ENCODE peak calls at places on chromosomes 5 and 9, in five cellular contexts. D is PC-9, S is CD14-positive monocyte, Q is neural progenitor cell, O is WTC11. I is an unnamed sample.

GRCh38 chr5:181223041-181223728 is at the start of gene TRIM41:
- DNase-seq in D (peak), S (peak), Q (peak), O (peak), I (peak)

GRCh38 chr5:82670692-82671091 is 392.5 kb upstream of the RPS23 start:
- DNase-seq in D (no peak), S (no peak), Q (no peak), O (no peak), I (no peak)

GRCh38 chr5:113293613-113294340 is 141.0 kb downstream of the TSSK1B start:
- DNase-seq in D (no peak), S (no peak), Q (peak), O (peak), I (no peak)

GRCh38 chr5:170444181-170444580 is 55.0 kb upstream of the KCNMB1 start:
- DNase-seq in D (no peak), S (no peak), Q (no peak), O (no peak), I (no peak)

GRCh38 chr5:129698661-129699060 is 49.2 kb upstream of the MINAR2 start:
- DNase-seq in D (no peak), S (no peak), Q (no peak), O (no peak), I (no peak)

GRCh38 chr5:131794596-131794995 is 2.2 kb downstream of the FNIP1 start:
- DNase-seq in D (no peak), S (peak), Q (no peak), O (no peak), I (no peak)

GRCh38 chr5:79806741-79807140 is 117.1 kb downstream of the CMYA5 start:
- DNase-seq in D (no peak), S (no peak), Q (no peak), O (no peak), I (no peak)

GRCh38 chr5:59357421-59357977 is 536.0 kb downstream of the PDE4D start:
- DNase-seq in D (no peak), S (no peak), Q (peak), O (no peak), I (no peak)

GRCh38 chr5:149939572-149939971 is 5.0 kb downstream of the PDE6A start:
- DNase-seq in D (peak), S (no peak), Q (no peak), O (no peak), I (no peak)

GRCh38 chr9:4077499-4078102 is 222.3 kb downstream of the GLIS3 start:
- DNase-seq in D (no peak), S (no peak), Q (peak), O (peak), I (peak)

GRCh38 chr9:123686849-123687233 is 243.1 kb downstream of the DENND1A start:
- DNase-seq in D (no peak), S (no peak), Q (no peak), O (no peak), I (no peak)

GRCh38 chr9:123362856-123363255 is 6.9 kb downstream of the CRB2 start:
- DNase-seq in D (no peak), S (no peak), Q (no peak), O (no peak), I (no peak)

GRCh38 chr5:74067748-74068541 is 441.9 kb downstream of the ARHGEF28 start:
- DNase-seq in D (peak), S (no peak), Q (no peak), O (no peak), I (no peak)

GRCh38 chr9:133713211-133713959 is 24.8 kb downstream of the SARDH start:
- DNase-seq in D (no peak), S (no peak), Q (no peak), O (no peak), I (no peak)

GRCh38 chr9:127763918-127764384 is 14.5 kb downstream of the SH2D3C start:
- DNase-seq in D (no peak), S (peak), Q (peak), O (peak), I (no peak)

GRCh38 chr5:163362806-163363788 is 74.3 kb upstream of the CCNG1 start:
- DNase-seq in D (no peak), S (no peak), Q (no peak), O (no peak), I (no peak)

GRCh38 chr9:74824654-74825053 is 63.1 kb downstream of the TRPM6 start:
- DNase-seq in D (peak), S (no peak), Q (no peak), O (no peak), I (peak)

GRCh38 chr5:143403607-143404415 is at the start of gene NR3C1:
- DNase-seq in D (peak), S (peak), Q (peak), O (peak), I (peak)

GRCh38 chr9:70117835-70118319 is 74.2 kb downstream of the MAMDC2 start:
- DNase-seq in D (peak), S (no peak), Q (no peak), O (no peak), I (no peak)

GRCh38 chr9:38384990-38385848 is 7.3 kb upstream of the ALDH1B1 start:
- DNase-seq in D (no peak), S (no peak), Q (no peak), O (no peak), I (no peak)

GRCh38 chr9:37329576-37329975 is 92.9 kb upstream of the GRHPR start:
- DNase-seq in D (no peak), S (no peak), Q (peak), O (no peak), I (no peak)

GRCh38 chr9:87324613-87325194 is 173.0 kb upstream of the DAPK1 start:
- DNase-seq in D (peak), S (no peak), Q (peak), O (no peak), I (peak)

DNA sequence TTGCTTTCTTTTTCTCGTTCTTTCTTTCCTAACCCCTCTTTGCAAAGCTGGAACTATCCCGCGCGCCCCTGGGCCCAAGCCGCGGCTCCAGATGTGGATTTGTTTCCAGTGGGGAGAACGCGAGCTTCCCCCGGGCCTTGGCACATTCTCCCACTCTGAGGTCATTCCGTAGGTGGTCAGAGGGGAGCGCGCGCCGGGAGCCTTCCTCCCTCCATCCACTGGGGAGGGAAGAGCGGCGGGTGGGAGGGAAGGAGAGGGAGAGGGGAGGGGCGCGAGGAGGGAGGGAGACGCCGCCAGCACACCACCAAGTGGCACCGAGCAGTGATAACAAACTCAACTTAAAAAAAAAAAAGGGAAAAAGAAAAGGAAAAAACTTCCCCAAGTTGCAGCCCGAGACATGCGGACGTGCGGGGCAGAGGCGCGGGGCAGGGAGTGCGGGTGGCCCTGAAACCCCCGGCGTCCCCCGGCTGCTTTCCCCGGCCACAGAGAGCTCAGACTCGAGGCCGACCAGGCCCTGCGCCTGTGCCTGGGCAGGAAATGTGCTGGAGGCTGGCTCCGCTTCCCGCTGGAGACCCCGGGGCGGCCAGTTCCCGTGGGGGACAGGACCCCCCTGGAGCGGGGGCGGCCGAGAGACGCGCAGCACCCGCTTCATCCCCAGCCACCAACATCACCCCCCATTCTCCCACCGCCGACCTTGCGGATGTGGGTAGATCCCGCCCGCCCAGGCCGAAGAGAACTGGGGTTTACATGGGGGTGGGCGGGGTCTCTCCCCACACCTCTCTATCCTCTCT is 3.1 kb downstream of the IER5L start:
- DNase-seq in D (peak), S (no peak), Q (peak), O (peak), I (peak)
- TF ChIP-seq CTCF in D (no peak), S (no peak), Q (no peak), O (no peak), I (no peak)

GRCh38 chr5:1594336-1595106 is 70.8 kb upstream of the LPCAT1 start:
- DNase-seq in D (no peak), S (peak), Q (peak), O (peak), I (no peak)
- TF ChIP-seq CTCF in D (no peak), S (no peak), Q (peak), O (no peak), I (peak)

DNA sequence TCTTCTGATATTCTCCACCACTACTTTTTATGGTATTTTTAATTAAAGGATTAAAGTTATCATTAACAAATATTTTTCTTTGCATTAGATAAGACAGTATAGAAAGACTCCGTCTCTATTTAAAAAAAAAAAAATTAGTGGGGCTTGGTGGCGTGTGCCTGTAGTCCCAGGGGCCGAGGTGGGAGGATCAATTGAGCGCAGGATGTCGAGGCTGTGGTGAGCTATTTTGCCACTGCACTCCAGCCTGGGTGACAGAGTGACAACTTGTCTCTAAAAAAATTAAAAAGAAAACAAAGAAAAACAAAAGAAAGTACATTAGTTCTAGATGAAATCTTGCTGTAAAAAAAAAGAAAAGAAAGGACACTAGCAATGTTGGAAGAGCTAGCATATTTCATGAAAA is 97.4 kb upstream of the IL6ST start:
- DNase-seq in D (no peak), S (no peak), Q (no peak), O (no peak), I (no peak)
- TF ChIP-seq CTCF in D (no peak), S (no peak), Q (no peak), O (no peak), I (no peak)

GRCh38 chr9:108850293-108850897 is 5.4 kb downstream of the ACTL7B start:
- DNase-seq in D (no peak), S (no peak), Q (no peak), O (no peak), I (no peak)
- TF ChIP-seq CTCF in D (peak), S (no peak), Q (peak), O (no peak), I (peak)

GRCh38 chr9:100322954-100323536 is 29.7 kb downstream of the TEX10 start:
- DNase-seq in D (no peak), S (no peak), Q (peak), O (peak), I (peak)
- TF ChIP-seq CTCF in D (peak), S (peak), Q (peak), O (peak), I (peak)

DNA sequence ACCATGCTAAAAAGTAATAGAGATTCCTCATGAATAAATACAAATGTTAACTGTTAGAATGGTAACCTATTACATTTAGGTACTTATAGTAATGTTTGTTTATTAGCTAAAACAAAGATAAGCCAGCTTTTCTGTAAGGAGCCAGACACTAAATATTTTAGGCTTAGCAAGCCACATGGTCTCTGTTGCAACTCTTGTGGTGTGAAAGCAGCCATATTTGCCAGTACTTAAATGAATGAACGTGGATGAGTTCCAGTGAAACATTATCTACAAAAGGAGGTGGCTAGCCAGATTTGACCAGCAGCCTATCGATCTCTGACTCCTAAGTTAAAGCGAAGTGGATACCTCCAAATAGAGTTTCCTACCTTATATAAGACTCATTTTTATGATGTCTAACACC is 331.6 kb downstream of the CDH12 start:
- DNase-seq in D (no peak), S (no peak), Q (no peak), O (no peak), I (no peak)
- TF ChIP-seq CTCF in D (no peak), S (no peak), Q (no peak), O (no peak), I (no peak)

DNA sequence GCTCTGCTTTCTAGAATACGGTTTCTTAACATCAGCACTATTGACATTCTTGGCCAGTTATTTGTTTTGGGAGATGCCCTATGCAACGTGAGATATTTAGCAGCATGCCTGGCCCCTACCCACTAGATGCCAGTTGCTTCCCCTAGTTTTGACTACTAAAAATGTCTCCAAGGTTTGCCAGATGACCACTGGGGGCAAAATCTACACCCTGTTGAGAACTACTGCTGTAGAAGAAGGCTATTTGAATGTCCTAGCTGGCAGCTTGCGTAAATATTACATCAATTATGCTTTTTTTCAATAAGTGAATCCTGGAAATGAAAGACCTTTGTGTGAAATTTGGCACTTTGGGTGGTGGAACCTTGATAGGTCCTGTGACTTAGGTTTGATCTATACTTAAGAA is 5.0 kb downstream of the NCBP1 start:
- DNase-seq in D (no peak), S (no peak), Q (peak), O (no peak), I (no peak)
- TF ChIP-seq CTCF in D (no peak), S (no peak), Q (peak), O (no peak), I (no peak)

GRCh38 chr9:120755827-120756434 is 37.3 kb downstream of the FBXW2 start:
- DNase-seq in D (peak), S (no peak), Q (peak), O (peak), I (no peak)
- TF ChIP-seq CTCF in D (peak), S (peak), Q (peak), O (peak), I (peak)

DNA sequence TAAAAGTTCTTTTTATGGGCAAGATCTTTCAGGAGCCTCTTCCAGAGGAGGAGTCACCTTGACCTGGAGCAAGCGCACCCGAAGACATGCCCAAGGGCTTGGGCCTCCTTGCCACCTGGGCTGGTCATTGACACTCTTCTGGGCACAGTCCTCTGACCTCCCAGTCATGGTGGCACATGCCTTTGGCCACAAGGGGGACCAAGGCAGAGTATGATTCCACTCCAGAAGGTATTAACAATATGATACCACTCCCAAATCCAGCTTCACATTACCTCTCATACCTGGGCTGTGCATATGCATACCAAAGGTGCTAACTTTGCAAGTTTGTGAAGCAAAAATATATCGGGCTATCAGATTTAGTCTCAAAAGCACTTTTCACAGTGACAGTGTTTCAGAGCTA is 84.6 kb downstream of the MAST4 start:
- DNase-seq in D (no peak), S (no peak), Q (peak), O (no peak), I (no peak)
- TF ChIP-seq CTCF in D (no peak), S (peak), Q (peak), O (no peak), I (no peak)

GRCh38 chr5:71922584-71923106 is 184.6 kb upstream of the MAP1B start:
- DNase-seq in D (peak), S (no peak), Q (no peak), O (no peak), I (no peak)
- TF ChIP-seq CTCF in D (no peak), S (no peak), Q (no peak), O (no peak), I (no peak)